ENCODE peak calls at places on chromosomes 2 and 18, in ten cellular contexts. S, B, K, Y, H, F, C, N, P and X are unnamed samples.

GRCh38 chr2:169803480-169803879 is 4.8 kb downstream of the SSB start:
- DNase-seq in P (no peak), Y (no peak), B (no peak), H (no peak), C (no peak), F (no peak), S (no peak), K (no peak), N (no peak), X (no peak)

GRCh38 chr2:217186565-217187218 is 326.8 kb upstream of the TNP1 start:
- DNase-seq in P (no peak), S (no peak), B (no peak), H (no peak), C (peak), K (no peak), F (no peak), Y (peak), N (no peak), X (no peak)

GRCh38 chr18:79644006-79644665 is 35.5 kb upstream of the CTDP1 start:
- DNase-seq in B (peak), C (peak), N (peak), K (peak), Y (peak), H (peak), S (no peak), F (peak), P (peak), X (no peak)

GRCh38 chr18:28476302-28476701 is 299.4 kb upstream of the CDH2 start:
- DNase-seq in B (no peak), K (no peak), S (no peak), F (no peak), P (no peak), Y (no peak), N (no peak), H (no peak), C (no peak), X (no peak)

GRCh38 chr2:121214296-121214695 is 70.7 kb downstream of the TFCP2L1 start:
- DNase-seq in S (no peak), P (no peak), Y (no peak), B (no peak), N (no peak), K (no peak), F (no peak), C (no peak), H (no peak), X (no peak)

GRCh38 chr2:198657520-198658121 is 800.1 kb downstream of the SATB2 start:
- DNase-seq in Y (no peak), C (no peak), K (peak), H (no peak), N (peak), F (no peak), P (peak), B (no peak), S (no peak), X (no peak)

GRCh38 chr2:33104052-33104623 is 157.4 kb downstream of the LTBP1 start:
- DNase-seq in P (peak), H (no peak), N (no peak), F (no peak), K (no peak), Y (no peak), C (no peak), S (no peak), B (no peak), X (no peak)

GRCh38 chr2:128475427-128476211 is 157.0 kb upstream of the HS6ST1 start:
- DNase-seq in P (no peak), F (no peak), N (no peak), S (peak), B (no peak), C (no peak), H (no peak), Y (no peak), K (no peak), X (no peak)

GRCh38 chr2:183490930-183491329 is 366.7 kb downstream of the NUP35 start:
- DNase-seq in P (no peak), H (peak), F (no peak), Y (peak), N (no peak), C (no peak), B (peak), K (no peak), S (no peak), X (peak)

GRCh38 chr2:54240515-54241219 is 15.4 kb downstream of the TSPYL6 start:
- DNase-seq in C (peak), F (no peak), P (peak), S (no peak), Y (peak), B (no peak), N (no peak), K (no peak), H (no peak), X (no peak)

GRCh38 chr18:58578321-58578720 is 50.6 kb downstream of the ALPK2 start:
- DNase-seq in Y (no peak), K (no peak), H (no peak), S (no peak), P (peak), B (no peak), N (no peak), F (no peak), C (no peak), X (no peak)

DNA sequence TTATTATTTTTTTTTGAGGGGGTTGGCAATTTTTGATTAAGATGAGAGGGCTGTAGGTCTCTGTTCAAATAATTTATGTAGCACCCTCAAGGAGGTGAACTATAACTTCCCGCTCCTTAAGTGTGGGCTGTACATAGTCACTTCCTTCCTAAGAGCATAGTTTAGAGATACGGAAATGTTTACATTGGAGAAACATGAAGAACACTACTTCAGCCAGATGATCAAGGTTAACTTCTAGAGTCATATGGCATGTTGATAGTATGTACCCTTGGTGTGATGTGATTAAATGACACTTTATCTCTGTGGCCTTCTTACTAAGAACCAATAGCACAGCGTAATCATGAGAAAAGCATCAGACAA is 93.7 kb downstream of the MIB1 start:
- DNase-seq in C (no peak), S (no peak), K (no peak), Y (no peak), B (no peak), F (no peak), H (no peak), N (no peak), P (peak), X (no peak)
- H3K27ac ChIP-seq in C (peak), S (no peak), K (no peak), Y (no peak), B (no peak), F (no peak), H (no peak), N (no peak), P (no peak), X (no peak)

GRCh38 chr2:240250985-240251847 is 110.8 kb upstream of the OTOS start:
- DNase-seq in B (peak), N (peak), S (peak), Y (peak), P (peak), C (peak), F (peak), K (no peak), H (peak), X (no peak)

GRCh38 chr2:240252872-240253511 is 112.5 kb upstream of the OTOS start:
- DNase-seq in S (no peak), B (no peak), K (no peak), N (no peak), P (no peak), F (no peak), Y (no peak), C (no peak), H (no peak), X (no peak)

GRCh38 chr2:240250150-240250984 is 109.9 kb upstream of the OTOS start:
- DNase-seq in C (no peak), H (no peak), P (no peak), N (no peak), B (no peak), K (no peak), F (peak), S (no peak), Y (no peak), X (no peak)

GRCh38 chr2:240252191-240252871 is 111.9 kb upstream of the OTOS start:
- DNase-seq in F (no peak), Y (no peak), K (no peak), N (no peak), P (no peak), H (no peak), S (peak), C (peak), B (no peak), X (no peak)

DNA sequence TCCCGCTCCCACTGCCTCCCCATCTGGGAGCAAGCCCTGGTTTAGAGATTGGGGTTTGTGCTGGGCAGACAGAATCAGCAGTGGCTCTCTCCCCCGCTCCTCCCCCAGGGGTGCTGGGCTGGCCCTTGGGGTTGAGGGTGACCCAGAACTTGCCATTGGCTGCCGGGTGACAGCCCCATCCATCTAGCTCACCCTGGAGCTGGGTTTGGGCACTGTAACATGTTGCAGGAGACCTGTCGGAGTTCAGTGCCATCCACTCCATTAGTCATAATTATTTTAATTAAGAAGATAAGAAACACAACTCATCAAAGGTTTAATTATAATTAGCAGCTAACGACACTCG is 111.4 kb upstream of the OTOS start:
- DNase-seq in P (no peak), N (no peak), S (no peak), B (no peak), H (no peak), K (no peak), F (no peak), C (no peak), Y (no peak), X (no peak)
- H3K27ac ChIP-seq in P (peak), N (peak), S (peak), B (peak), H (peak), K (no peak), F (peak), C (peak), Y (peak), X (peak)

GRCh38 chr2:219460424-219460926 is 25.8 kb downstream of the SPEG start:
- DNase-seq in F (peak), K (no peak), Y (peak), C (peak), S (no peak), B (peak), H (no peak), N (peak), P (peak), X (no peak)

GRCh38 chr2:219458996-219459395 is 24.4 kb downstream of the SPEG start:
- DNase-seq in Y (peak), H (no peak), C (no peak), N (no peak), K (no peak), S (no peak), F (no peak), P (no peak), B (no peak), X (no peak)

GRCh38 chr2:219461061-219461514 is 26.4 kb downstream of the SPEG start:
- DNase-seq in P (peak), K (peak), B (peak), C (peak), S (no peak), Y (peak), N (no peak), H (no peak), F (peak), X (no peak)

GRCh38 chr2:219457784-219458369 is 23.2 kb downstream of the SPEG start:
- DNase-seq in H (no peak), K (peak), F (peak), B (no peak), C (peak), N (no peak), Y (peak), S (no peak), P (no peak), X (peak)

GRCh38 chr2:219459460-219460311 is 25.0 kb downstream of the SPEG start:
- DNase-seq in H (peak), N (peak), C (peak), K (peak), F (peak), S (no peak), B (peak), P (peak), Y (peak), X (no peak)
- H3K27ac ChIP-seq in H (peak), N (peak), C (peak), K (no peak), F (peak), S (peak), B (peak), P (peak), Y (peak), X (no peak)

DNA sequence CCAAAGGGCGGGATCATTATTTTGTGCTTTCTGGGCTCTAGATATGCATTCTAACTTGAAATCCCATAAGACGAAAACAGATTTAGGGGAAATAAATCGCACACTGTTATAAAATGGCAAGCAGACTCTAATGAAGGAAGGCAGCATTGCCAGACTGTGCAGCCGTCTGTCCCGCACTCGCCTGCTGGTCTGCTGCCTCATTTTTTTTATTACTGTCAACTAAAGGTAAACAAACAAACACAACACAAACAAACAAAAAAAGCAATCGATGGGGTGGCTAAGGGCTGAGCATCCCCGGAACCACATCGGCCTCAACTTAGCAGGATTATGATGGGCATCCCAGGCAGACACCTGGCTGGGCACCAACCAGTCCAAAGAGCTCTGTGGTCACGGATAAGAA is 24.3 kb downstream of the ZNF521 start:
- DNase-seq in C (no peak), Y (no peak), N (no peak), S (no peak), P (no peak), H (peak), B (no peak), F (no peak), K (no peak), X (no peak)
- H3K27ac ChIP-seq in C (no peak), Y (no peak), N (no peak), S (peak), P (no peak), H (no peak), B (no peak), F (no peak), K (no peak), X (no peak)

DNA sequence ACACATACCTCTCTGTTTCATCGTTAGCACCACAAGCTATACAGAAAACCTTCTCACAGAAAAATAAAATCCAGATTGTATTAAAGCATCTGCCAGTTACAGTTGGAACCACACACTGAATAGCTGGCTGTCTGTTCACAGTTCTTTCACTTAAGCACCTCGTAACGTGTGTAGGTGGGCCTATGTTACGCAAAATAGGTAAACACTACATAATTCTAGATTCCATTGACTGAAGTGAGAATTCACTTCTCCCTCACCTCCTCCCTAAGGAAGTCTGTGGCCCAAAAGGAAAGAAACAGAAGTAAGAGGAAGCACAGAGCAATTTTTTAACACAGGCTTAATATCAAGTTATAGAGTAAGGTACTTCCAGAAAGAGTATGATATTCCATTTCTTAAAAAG is 24.9 kb downstream of the PELI1 start:
- DNase-seq in S (no peak), N (no peak), B (no peak), P (no peak), F (no peak), Y (no peak), H (no peak), K (no peak), C (no peak), X (no peak)
- H3K27ac ChIP-seq in S (peak), N (peak), B (no peak), P (no peak), F (no peak), Y (no peak), H (no peak), K (no peak), C (no peak), X (peak)

DNA sequence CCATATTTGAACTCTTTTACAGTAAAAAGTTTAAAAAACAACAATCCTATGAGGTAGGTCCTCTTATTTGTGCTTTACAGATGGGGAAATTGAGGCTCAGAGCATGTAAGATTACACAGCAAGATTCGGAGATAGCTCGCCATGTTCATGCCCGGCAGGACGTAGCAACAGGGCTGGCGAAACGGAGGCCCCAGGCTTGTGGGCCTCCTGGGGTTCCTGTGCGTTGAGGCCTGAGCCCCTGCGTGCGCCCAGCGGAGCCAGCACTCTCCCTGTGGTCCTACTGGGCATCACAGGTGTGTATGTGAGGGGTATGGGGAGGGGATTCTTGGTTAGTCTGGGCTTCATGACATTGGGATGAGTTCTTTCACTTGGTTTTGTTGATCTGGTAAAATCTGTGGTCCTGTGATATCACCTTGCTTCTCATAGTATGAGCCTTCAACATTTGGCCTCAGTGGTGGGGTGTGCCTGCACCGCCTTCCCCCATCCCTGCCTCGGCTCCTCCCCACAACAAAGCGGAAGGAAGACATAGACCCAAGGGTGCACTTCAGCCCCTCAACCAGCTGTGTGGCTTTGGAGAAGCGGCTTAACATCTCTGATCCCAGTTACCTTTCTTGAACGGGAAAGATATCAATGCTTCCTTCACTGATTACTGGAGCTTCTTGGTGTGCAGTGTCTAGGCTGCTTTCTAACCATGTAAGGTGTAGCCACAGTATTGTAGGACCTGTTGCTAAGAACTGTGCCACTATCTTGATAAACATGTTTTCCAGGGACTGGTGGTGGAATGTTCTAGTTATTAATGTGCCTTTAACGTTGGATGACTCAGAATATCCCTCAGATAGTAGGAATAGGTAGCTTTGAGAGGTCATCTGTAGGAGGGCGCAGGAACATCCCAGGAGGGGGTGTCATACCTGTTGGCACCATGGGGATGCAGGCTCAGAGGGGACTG is 37.2 kb downstream of the HPCAL1 start:
- DNase-seq in B (no peak), C (no peak), N (no peak), S (no peak), P (no peak), K (no peak), F (peak), Y (no peak), H (no peak), X (no peak)
- H3K27ac ChIP-seq in B (no peak), C (no peak), N (no peak), S (no peak), P (no peak), K (no peak), F (no peak), Y (no peak), H (no peak), X (no peak)

DNA sequence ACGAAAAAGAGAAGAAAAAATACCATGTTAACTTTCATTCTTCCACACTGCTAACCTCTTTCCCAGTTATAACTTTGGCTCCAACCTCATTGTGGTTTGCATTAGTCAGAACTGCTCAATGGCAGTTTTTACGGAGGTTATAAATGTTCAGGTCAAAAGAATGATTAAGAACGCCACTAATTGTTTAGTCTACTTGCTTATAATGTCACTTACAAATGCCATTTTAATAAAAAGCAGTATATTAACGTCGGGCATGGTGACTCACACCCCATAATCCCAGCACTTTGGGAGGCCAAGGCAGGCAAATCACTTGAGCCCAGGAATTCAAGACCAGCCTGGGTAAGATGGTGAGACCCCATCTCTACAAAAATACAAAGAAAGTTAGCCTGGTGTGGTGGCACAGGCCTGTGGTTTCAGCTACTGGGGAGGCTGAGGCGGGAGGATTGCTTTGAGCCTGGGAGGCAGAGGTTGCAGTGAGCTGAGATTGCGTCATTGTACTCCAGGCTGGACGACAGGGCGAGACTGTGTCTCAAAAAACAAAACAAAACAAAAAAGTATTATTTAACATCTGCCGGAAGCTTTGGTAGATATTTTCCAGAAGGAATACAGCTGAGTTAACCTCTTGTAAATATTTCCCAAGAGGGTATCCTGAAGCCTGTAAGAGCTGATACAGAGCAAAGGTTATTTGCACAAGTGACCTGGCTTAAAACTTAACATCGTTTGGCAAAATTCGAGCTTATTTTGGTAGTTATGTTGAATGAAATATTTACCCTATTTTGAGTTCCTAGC is 5.1 kb downstream of the AGPS start:
- DNase-seq in K (no peak), F (no peak), P (peak), Y (no peak), B (no peak), H (no peak), N (peak), S (no peak), C (no peak), X (peak)
- H3K27ac ChIP-seq in K (no peak), F (no peak), P (peak), Y (no peak), B (no peak), H (no peak), N (peak), S (peak), C (peak), X (peak)

DNA sequence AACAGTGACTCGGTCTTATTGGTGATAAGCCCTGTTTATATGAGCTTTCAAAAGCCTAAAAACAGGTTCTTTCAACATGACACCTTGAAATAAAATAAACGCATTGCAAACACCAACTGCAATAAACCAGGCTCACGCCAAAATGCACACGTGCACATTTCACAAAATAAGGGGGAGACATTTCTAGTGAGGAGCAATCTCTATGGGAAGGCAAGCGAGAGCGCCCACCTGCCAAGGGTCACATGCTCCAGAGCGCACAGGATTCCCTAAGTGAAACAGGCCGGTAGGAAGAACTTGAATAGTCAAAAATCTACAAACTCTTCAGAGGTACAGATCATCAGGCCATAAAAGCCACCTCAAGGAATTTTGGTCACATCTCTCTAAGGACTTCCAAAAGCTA is 1.9 kb downstream of the PID1 start:
- DNase-seq in H (no peak), F (no peak), B (no peak), K (no peak), P (no peak), S (no peak), C (no peak), N (no peak), Y (no peak), X (no peak)
- H3K27ac ChIP-seq in H (no peak), F (no peak), B (peak), K (no peak), P (no peak), S (peak), C (peak), N (peak), Y (no peak), X (no peak)